ENCODE peak calls at places on chromosomes 5 and 9, in four cellular contexts. M, S, Q and D are unnamed samples.

GRCh38 chr5:158754018-158754514 is 345.6 kb downstream of the EBF1 start:
- DNase-seq in M (no peak), S (no peak), Q (no peak), D (no peak)

GRCh38 chr9:114737118-114737517 is 55.1 kb upstream of the TEX48 start:
- DNase-seq in M (no peak), S (no peak), Q (no peak), D (no peak)

GRCh38 chr5:1503301-1504243 is 20.2 kb downstream of the LPCAT1 start:
- DNase-seq in M (no peak), S (no peak), Q (no peak), D (no peak)

GRCh38 chr9:81621785-81622243 is 67.5 kb downstream of the TLE1 start:
- DNase-seq in M (no peak), S (no peak), Q (no peak), D (no peak)

GRCh38 chr5:125160787-125161502 is 414.5 kb upstream of the ZNF608 start:
- DNase-seq in M (no peak), S (no peak), Q (no peak), D (no peak)

GRCh38 chr9:89502038-89502601 is 4.2 kb upstream of the SEMA4D start:
- DNase-seq in M (no peak), S (no peak), Q (no peak), D (no peak)

GRCh38 chr9:134642385-134643181 is 980 bp downstream of the COL5A1 start:
- DNase-seq in M (no peak), S (no peak), Q (no peak), D (no peak)

GRCh38 chr9:88766778-88767503 is 224.3 kb upstream of the S1PR3 start:
- DNase-seq in M (no peak), S (no peak), Q (no peak), D (no peak)

GRCh38 chr5:149857499-149857898 is 87.1 kb downstream of the PDE6A start:
- DNase-seq in M (no peak), S (no peak), Q (no peak), D (no peak)

GRCh38 chr9:131273146-131273545 is 3.2 kb downstream of the FAM78A start:
- DNase-seq in M (peak; percentile 94), S (no peak), Q (no peak), D (no peak)

GRCh38 chr5:5492087-5492933 is 69.8 kb downstream of the ICE1 start:
- DNase-seq in M (peak; percentile 50), S (peak; percentile 54), Q (peak; percentile 57), D (peak; percentile 41)

DNA sequence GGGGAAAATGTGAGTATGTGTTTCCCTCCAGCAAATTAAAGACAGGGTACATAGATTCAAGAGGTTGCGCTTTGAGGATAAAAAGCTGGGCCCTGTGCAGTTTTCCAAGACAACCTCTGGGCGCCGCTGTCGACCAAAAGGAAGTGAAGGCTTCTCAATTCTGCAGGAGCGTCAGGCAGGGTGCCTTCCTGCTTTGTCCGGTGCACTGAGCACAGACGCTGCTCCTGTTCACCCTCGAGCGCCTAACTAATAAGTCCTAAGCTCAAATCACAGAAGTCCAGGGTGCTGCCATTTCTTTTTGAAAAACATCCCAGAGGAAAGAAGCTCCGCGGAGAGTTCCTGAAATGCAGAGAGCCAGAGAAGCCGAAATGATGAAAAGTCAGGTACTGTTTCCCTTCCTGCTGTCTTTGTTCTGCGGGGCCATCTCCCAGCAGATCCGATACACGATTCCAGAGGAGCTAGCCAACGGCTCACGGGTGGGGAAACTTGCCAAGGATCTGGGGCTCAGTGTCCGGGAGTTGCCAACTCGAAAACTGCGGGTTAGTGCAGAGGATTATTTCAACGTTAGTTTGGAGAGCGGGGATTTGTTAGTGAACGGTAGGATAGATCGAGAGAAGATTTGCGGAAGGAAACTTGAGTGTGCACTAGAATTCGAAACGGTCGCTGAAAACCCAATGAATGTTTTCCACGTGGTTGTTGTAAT is at the start of gene PCDHGB1:
- DNase-seq in M (peak; percentile 56), S (peak; percentile 75), Q (no peak), D (no peak)
- TF ChIP-seq TCF7L2 in M (no peak), S (no peak), Q (no peak), D (no peak)

GRCh38 chr5:38634961-38635369 is 78.5 kb upstream of the LIFR start:
- DNase-seq in M (no peak), S (no peak), Q (no peak), D (no peak)
- H3K27ac ChIP-seq in M (no peak overlapping the region), S (no peak overlapping the region), Q (no peak overlapping the region), D (no peak overlapping the region)

GRCh38 chr9:127930298-127931091 is at the start of gene PIP5KL1:
- DNase-seq in M (peak; percentile 94), S (peak; percentile 67), Q (peak; percentile 52), D (no peak)
- TF ChIP-seq CTCF in M (peak; percentile 6), S (no peak), Q (no peak), D (no peak)

GRCh38 chr5:10534491-10535236 is 29.2 kb upstream of the ANKRD33B start:
- DNase-seq in M (no peak), S (no peak), Q (no peak), D (no peak)

GRCh38 chr5:10532421-10532820 is 31.4 kb upstream of the ANKRD33B start:
- DNase-seq in M (no peak), S (no peak), Q (no peak), D (no peak)

GRCh38 chr5:10535237-10535530 is 28.7 kb upstream of the ANKRD33B start:
- DNase-seq in M (no peak), S (no peak), Q (no peak), D (no peak)

GRCh38 chr5:10530601-10531320 is 33.1 kb upstream of the ANKRD33B start:
- DNase-seq in M (no peak), S (no peak), Q (no peak), D (no peak)

GRCh38 chr5:10533218-10533617 is 30.7 kb upstream of the ANKRD33B start:
- DNase-seq in M (peak; percentile 72), S (no peak), Q (no peak), D (no peak)
- TF ChIP-seq TCF7L2 in M (no peak), S (no peak), Q (no peak), D (no peak)

DNA sequence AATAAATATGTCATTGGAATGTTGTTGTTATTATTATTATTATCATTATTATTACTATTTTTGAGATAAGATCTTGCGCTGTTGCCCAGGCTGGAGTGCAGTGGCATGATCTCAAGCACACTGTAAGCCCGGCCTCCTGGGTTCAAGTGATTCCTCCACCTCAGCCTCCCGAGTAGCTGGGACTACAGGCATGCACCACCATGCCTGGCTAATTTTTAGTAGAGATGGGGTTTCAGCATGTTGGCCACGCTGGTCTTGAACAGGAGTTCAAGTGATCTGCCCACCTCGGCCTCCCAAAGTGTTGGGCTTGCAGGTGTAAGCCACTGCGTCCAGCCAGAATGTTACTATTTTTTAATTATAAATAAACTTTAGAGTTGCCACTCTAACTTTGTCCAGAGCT is 14.4 kb downstream of the ZNF462 start:
- DNase-seq in M (no peak), S (no peak), Q (no peak), D (no peak)
- H3K27ac ChIP-seq in M (no peak overlapping the region), S (no peak overlapping the region), Q (no peak overlapping the region), D (no peak overlapping the region)

GRCh38 chr5:95009812-95010211 is 275.1 kb downstream of the MCTP1 start:
- DNase-seq in M (no peak), S (no peak), Q (no peak), D (no peak)

GRCh38 chr5:95007953-95008596 is 276.8 kb downstream of the MCTP1 start:
- DNase-seq in M (no peak), S (no peak), Q (no peak), D (no peak)

DNA sequence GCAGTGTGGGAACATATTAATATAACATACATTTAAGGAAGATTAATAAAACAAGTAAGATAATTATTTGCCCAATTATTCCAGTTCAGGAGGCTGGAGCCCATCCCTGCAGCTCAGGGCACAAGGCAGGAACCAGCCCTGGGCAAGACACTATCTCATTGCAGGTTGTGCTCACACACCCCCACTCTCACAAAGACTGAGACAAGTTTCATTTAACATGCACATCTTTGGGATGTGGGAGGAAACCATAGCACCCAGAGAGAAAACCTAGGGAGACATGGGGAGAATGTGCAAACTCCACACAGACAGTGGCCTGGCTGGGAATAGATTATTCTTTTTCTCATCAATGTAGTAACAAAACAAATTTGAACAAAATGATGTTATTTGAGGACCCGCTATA is 279.1 kb downstream of the MCTP1 start:
- DNase-seq in M (no peak), S (no peak), Q (no peak), D (no peak)
- TF ChIP-seq CTCF in M (no peak), S (no peak), Q (no peak), D (no peak)

GRCh38 chr5:31811210-31811609 is 172.3 kb downstream of the PDZD2 start:
- DNase-seq in M (no peak), S (peak; percentile 17), Q (peak; percentile 48), D (peak; percentile 28)

GRCh38 chr5:31806566-31806965 is 167.6 kb downstream of the PDZD2 start:
- DNase-seq in M (no peak), S (no peak), Q (no peak), D (no peak)

DNA sequence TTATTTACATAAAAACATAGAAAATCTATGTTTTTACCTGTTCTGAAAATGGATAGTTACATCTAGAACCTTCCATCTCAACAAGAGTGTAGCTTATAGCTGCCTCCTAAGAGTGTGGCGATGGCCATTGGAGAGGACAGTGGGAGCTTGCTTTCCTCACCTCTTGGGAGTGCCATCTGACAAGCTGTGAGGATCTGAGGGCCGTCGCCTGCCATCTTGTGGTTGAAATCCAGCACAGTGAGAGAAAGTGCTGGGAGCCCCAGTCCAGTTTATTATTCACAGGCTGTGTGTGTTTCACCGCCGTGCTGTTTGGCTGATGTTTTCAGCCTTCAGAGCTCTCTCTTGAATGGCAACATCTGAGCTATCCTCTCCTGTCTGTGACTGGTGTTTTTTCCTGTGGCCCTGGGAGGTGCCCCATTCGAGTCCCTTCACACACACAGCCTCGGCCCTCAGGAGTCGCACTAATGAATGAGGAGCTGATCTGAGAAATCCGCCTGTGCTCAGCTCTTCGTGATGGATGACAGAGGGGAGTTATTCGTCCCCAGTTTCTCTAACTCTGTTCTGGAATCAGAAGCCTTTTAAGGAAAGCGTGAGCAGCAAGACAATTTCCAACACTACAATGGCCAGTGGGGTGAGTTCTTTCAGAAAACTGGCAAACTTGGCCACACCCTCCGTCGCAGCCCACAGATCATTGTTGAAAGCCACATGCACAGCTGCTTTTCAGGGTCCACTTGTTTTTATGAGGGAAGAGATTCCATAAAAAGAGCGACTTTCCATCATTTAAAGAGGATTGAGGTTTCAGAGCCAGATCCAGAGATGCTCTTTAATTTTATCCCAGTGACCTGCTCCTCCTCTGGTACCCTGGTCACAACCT is 170.3 kb downstream of the PDZD2 start:
- DNase-seq in M (peak; percentile 46), S (peak; percentile 52), Q (peak; percentile 68), D (peak; percentile 56)
- TF ChIP-seq TCF7L2 in M (no peak), S (no peak), Q (no peak), D (no peak)

GRCh38 chr9:14778565-14778964 is 56.0 kb upstream of the CER1 start:
- DNase-seq in M (no peak), S (no peak), Q (no peak), D (no peak)
- H3K27ac ChIP-seq in M (no peak overlapping the region), S (no peak overlapping the region), Q (no peak overlapping the region), D (no peak overlapping the region)

DNA sequence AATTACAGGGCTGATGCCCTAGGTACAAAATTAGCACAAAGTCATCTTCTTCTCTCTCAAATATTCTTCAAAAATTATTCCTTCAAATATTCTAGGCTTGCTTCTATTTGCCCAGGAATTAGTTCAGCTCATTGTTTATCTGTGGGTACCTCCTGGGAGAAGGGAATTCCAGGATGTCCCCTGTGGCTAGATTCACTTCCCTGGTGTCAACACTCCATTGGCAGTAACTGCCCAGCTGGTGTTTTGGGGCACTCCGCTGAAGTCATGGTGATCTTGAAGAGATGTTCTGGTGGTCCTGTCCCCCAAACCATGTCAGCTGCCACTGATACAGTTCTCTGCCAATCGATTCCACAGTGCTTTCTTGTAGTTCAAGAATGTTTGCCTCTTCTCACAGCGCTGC is 26.2 kb upstream of the TGFBR1 start:
- DNase-seq in M (no peak), S (no peak), Q (no peak), D (no peak)
- TF ChIP-seq CTCF in M (no peak), S (no peak), Q (no peak), D (no peak)

GRCh38 chr5:31197183-31197582 is 3.7 kb downstream of the CDH6 start:
- DNase-seq in M (no peak), S (no peak), Q (no peak), D (no peak)
- TF ChIP-seq TCF7L2 in M (no peak), S (no peak), Q (no peak), D (no peak)